ENCODE peak calls at places on chromosomes 4 and X, in seven cellular contexts. B is H54; L is NCI-H2107; E is stimulated activated CD4-positive, alpha-beta T cell treated with anti-CD3 and anti-CD28 coated beads, Interleukin-1b, Interleukin-23, amount 100 ng/mL, for 48 hours; I is AG08395; X is activated CD4-positive, alpha-beta T cell treated with anti-CD3 and anti-CD28 coated beads, Interleukin-2, amount 50 U/mL, for 24 hours; M is effector memory CD4-positive, alpha-beta T cell. C is an unnamed sample.

GRCh38 chrX:143437439-143437838 is 79.8 kb downstream of the SPANXN3 start:
- DNase-seq in L (no peak), I (no peak), M (no peak), E (no peak), B (no peak), X (no peak), C (no peak)

GRCh38 chr4:71261633-71262121 is 77.1 kb upstream of the SLC4A4 start:
- DNase-seq in L (no peak), X (no peak), E (no peak), M (no peak), B (no peak), I (no peak), C (no peak)

GRCh38 chr4:186829097-186829496 is 105.4 kb upstream of the FAT1 start:
- DNase-seq in M (no peak), X (no peak), I (no peak), B (no peak), L (no peak), E (no peak), C (no peak)

GRCh38 chr4:67555447-67555846 is 3.1 kb upstream of the STAP1 start:
- DNase-seq in L (no peak), B (no peak), I (no peak), X (no peak), E (no peak), M (no peak), C (no peak)

GRCh38 chr4:101229116-101229515 is 118.2 kb downstream of the PPP3CA start:
- DNase-seq in M (no peak), X (no peak), L (no peak), B (no peak), I (peak; percentile 18), E (no peak), C (no peak)

GRCh38 chr4:15976456-15977096 is 13.6 kb upstream of the FGFBP2 start:
- DNase-seq in L (no peak), X (no peak), M (no peak), I (peak; percentile 10), E (no peak), B (no peak), C (no peak)

GRCh38 chr4:48016141-48017107 is at the start of the genes CNGA1 and NIPAL1:
- DNase-seq in I (peak; percentile 74), E (peak; percentile 62), L (peak; percentile 27), M (peak; percentile 64), X (peak; percentile 63), B (peak; percentile 29), C (peak; percentile 43)

GRCh38 chr4:120731561-120731960 is 191.0 kb downstream of the PRDM5 start:
- DNase-seq in I (peak; percentile 63), M (no peak), L (no peak), B (no peak), X (no peak), E (no peak), C (no peak)

GRCh38 chrX:56025872-56026571 is 206.1 kb upstream of the KLF8 start:
- DNase-seq in I (no peak), E (no peak), L (peak; percentile 5), M (no peak), B (no peak), X (no peak), C (no peak)

GRCh38 chr4:98199247-98199646 is 56.0 kb upstream of the STPG2 start:
- DNase-seq in L (no peak), E (no peak), I (no peak), B (no peak), X (no peak), M (no peak), C (no peak)